ENCODE peak calls at places on chromosomes 7 and 10, in eight cellular contexts. B is A549, D is uterus, J is lower lobe of right lung, A is gastrocnemius medialis, P is lower leg skin, G is epithelial cell of esophagus, Z is fibroblast of the aortic adventitia. M is an unnamed sample.

GRCh38 chr7:92609921-92610518 is 19.8 kb upstream of the FAM133B start:
- DNase-seq in B (peak), D (no peak), J (no peak), A (no peak), P (no peak), G (peak), Z (peak), M (no peak)

GRCh38 chr10:21437770-21438382 is 87.6 kb downstream of the SKIDA1 start:
- DNase-seq in B (no peak), D (no peak), J (no peak), A (no peak), P (no peak), G (no peak), Z (no peak), M (no peak)

GRCh38 chr10:43824934-43825333 is 176.3 kb upstream of the ZNF32 start:
- DNase-seq in B (no peak), D (peak), J (no peak), A (peak), P (no peak), G (no peak), Z (peak), M (no peak)

GRCh38 chr7:108129018-108129965 is 869 bp downstream of the LAMB4 start:
- DNase-seq in B (no peak), D (no peak), J (no peak), A (no peak), P (no peak), G (no peak), Z (peak), M (no peak)

GRCh38 chr10:59102394-59102793 is 74.0 kb upstream of the PHYHIPL start:
- DNase-seq in B (no peak), D (no peak), J (no peak), A (no peak), P (no peak), G (no peak), Z (no peak), M (no peak)

GRCh38 chr10:118792501-118792900 is 37.7 kb upstream of the CACUL1 start:
- DNase-seq in B (no peak), D (no peak), J (peak), A (peak), P (peak), G (no peak), Z (peak), M (no peak)

GRCh38 chr10:108090476-108091215 is 926.1 kb upstream of the SORCS1 start:
- DNase-seq in B (no peak), D (no peak), J (no peak), A (no peak), P (no peak), G (peak), Z (no peak), M (no peak)

GRCh38 chr7:70779321-70779720 is 352.6 kb upstream of the GALNT17 start:
- DNase-seq in B (no peak), D (no peak), J (no peak), A (no peak), P (no peak), G (no peak), Z (no peak), M (no peak)

GRCh38 chr10:119521443-119522204 is 20.9 kb downstream of the RGS10 start:
- DNase-seq in B (peak), D (no peak), J (no peak), A (no peak), P (no peak), G (peak), Z (peak), M (no peak)

DNA sequence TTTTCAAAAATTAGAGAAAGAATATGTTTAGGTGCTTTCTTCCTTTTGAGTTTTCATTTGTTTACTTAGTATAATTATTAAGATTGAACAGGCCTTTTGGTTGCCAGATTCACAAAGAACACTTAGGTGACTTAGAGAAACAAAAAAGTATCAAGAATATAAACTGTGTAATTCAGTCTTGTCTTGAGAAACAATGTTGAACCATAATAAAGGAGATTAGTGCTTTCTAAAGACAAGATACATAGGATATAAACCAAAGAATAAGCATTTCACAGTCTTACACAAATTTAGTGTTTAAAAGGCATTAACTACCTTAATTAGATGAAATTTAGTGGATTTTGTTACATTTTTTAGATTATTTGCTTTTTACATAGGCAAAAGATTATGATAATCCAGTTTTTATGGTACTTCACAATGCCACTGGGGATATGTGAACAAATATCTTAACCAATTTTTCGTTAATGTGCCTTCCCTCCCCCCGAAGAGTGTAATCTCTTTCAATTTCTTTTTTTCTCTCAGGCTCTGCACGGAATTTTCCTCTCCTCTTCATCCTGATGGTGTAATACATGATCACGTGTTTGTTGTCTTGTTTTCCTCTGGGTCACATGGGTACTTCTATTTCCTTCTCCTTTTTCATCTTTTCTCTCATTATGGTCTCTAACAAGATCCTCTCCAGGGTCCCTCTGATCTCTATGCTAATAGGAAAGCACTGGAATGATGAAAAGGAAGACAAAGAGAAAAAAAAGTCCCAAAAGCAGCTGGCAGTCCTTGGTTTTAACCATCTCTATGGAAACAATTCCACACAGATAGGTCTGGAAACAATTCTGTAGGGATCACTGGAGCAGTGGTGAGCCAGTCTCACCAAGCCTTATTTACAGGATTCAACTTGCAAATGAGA is 3.7 kb upstream of the HNRNPH3 start:
- DNase-seq in B (peak), D (peak), J (no peak), A (no peak), P (peak), G (peak), Z (peak), M (no peak)
- H3K4me3 ChIP-seq in B (peak), D (peak), J (peak), A (peak), P (no peak), G (no peak), Z (no peak), M (peak)

GRCh38 chr7:94648731-94649130 is 7.2 kb downstream of the SGCE start:
- DNase-seq in B (no peak), D (no peak), J (no peak), A (no peak), P (no peak), G (no peak), Z (no peak), M (no peak)
- H3K4me3 ChIP-seq in B (no peak), D (no peak), J (no peak), A (no peak), P (no peak), G (no peak), Z (no peak), M (no peak)

GRCh38 chr10:96576277-96576980 is 10.4 kb downstream of the TM9SF3 start:
- DNase-seq in B (no peak), D (no peak), J (no peak), A (no peak), P (no peak), G (no peak), Z (no peak), M (no peak)

GRCh38 chr10:96578633-96579032 is 8.2 kb downstream of the TM9SF3 start:
- DNase-seq in B (no peak), D (no peak), J (no peak), A (no peak), P (no peak), G (peak), Z (no peak), M (no peak)

GRCh38 chr10:96578022-96578421 is 8.8 kb downstream of the TM9SF3 start:
- DNase-seq in B (no peak), D (no peak), J (no peak), A (no peak), P (no peak), G (no peak), Z (no peak), M (no peak)

GRCh38 chr10:96579133-96579532 is 7.7 kb downstream of the TM9SF3 start:
- DNase-seq in B (no peak), D (no peak), J (no peak), A (no peak), P (no peak), G (no peak), Z (no peak), M (no peak)

GRCh38 chr10:96577037-96577436 is 9.8 kb downstream of the TM9SF3 start:
- DNase-seq in B (peak), D (no peak), J (no peak), A (no peak), P (no peak), G (peak), Z (no peak), M (no peak)
- H3K4me3 ChIP-seq in B (no peak), D (no peak), J (no peak), A (no peak), P (no peak), G (no peak), Z (no peak), M (no peak)

GRCh38 chr10:31942892-31943291 is 14.3 kb upstream of the ARHGAP12 start:
- DNase-seq in B (peak), D (no peak), J (no peak), A (no peak), P (no peak), G (peak), Z (no peak), M (no peak)

GRCh38 chr10:31948021-31948420 is 19.4 kb upstream of the ARHGAP12 start:
- DNase-seq in B (no peak), D (no peak), J (no peak), A (no peak), P (no peak), G (no peak), Z (no peak), M (no peak)

GRCh38 chr10:31944071-31944433 is 15.4 kb upstream of the ARHGAP12 start:
- DNase-seq in B (no peak), D (no peak), J (no peak), A (no peak), P (no peak), G (no peak), Z (no peak), M (no peak)

GRCh38 chr10:31947144-31947926 is 18.7 kb upstream of the ARHGAP12 start:
- DNase-seq in B (peak), D (peak), J (no peak), A (peak), P (peak), G (peak), Z (peak), M (no peak)

DNA sequence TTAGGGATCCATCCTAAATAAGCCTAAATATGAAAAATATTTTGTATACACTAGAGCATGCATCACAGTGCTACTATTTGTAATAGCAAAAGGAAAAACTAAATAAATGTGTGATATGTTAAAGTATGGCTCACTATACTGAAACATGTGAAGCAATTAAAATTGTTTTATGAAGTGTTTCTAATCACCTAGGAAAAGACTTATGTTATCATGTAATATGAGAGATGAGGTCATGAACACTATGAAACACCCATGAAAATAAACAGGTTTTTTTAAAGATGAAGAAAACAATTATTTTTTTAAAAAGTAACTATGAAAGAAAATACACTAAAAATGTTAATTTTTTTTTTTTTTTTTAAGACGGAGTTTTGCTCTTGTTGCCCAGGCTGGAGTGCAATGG is 16.8 kb upstream of the ARHGAP12 start:
- DNase-seq in B (no peak), D (no peak), J (no peak), A (no peak), P (no peak), G (no peak), Z (no peak), M (no peak)
- H3K4me3 ChIP-seq in B (no peak), D (no peak), J (no peak), A (no peak), P (no peak), G (no peak), Z (no peak), M (no peak)

DNA sequence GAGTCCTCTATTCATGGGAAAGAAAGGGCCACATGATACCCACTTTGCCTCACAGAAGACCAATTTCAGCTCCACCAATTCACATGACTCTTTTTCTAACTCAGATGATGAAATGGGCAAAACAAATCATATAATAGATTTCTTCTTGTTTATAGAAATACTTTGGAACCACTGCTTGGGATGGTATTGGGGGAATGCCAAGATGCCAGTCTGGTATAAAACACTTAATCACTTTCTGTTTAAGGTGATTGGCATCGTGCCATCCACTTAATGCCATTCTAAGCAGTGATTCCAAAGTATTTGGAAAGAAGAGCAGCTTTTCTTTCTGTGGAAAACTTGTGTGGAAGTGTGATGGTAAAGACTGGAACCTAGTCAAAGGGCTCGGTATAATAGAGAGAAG is 120.7 kb downstream of the TMEM26 start:
- DNase-seq in B (no peak), D (no peak), J (no peak), A (no peak), P (no peak), G (no peak), Z (no peak), M (no peak)
- H3K4me3 ChIP-seq in B (no peak), D (no peak), J (no peak), A (no peak), P (no peak), G (no peak), Z (no peak), M (no peak)

DNA sequence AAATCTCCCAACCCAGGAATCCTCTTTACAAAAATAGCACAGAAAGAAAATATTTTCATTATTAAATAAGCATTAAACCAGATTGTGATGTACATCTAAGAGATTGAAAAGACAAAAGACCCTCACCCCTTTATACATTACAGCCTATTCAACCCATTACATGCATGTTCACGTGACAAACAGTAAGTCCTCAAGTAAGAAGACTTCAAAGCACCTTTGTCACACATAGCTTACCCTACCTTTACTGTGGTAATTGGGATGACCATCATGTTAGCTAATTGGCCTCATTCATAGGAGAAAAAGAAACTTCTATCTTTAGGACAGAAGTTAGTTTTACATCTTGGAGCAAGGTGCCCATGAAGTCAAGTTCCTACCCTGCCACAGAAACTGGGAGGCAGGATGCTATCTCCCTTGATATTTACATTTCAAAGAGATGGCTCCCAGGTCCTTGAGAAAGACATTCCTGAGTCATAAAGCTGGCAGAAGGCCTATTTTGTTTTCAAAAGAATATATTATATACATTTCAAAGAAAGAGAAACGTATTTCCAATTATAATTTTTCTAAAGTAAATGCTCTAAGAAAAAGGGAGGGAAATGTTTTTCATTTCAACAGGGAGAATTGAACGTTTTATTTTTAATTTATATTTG is 48.1 kb downstream of the GNAI1 start:
- DNase-seq in B (no peak), D (no peak), J (no peak), A (no peak), P (no peak), G (peak), Z (no peak), M (no peak)
- H3K4me3 ChIP-seq in B (no peak), D (no peak), J (no peak), A (no peak), P (no peak), G (no peak), Z (no peak), M (no peak)

GRCh38 chr7:3725145-3725544 is 424.1 kb downstream of the SDK1 start:
- DNase-seq in B (no peak), D (no peak), J (no peak), A (no peak), P (no peak), G (no peak), Z (no peak), M (no peak)
- H3K4me3 ChIP-seq in B (no peak), D (no peak), J (no peak), A (no peak), P (no peak), G (no peak), Z (no peak), M (no peak)

GRCh38 chr10:79070091-79070610 is 1.4 kb downstream of the ZMIZ1 start:
- DNase-seq in B (no peak), D (no peak), J (peak), A (no peak), P (no peak), G (no peak), Z (peak), M (no peak)
- H3K4me3 ChIP-seq in B (peak), D (peak), J (peak), A (peak), P (peak), G (peak), Z (peak), M (peak)

GRCh38 chr7:69696686-69697685 is 98.7 kb downstream of the AUTS2 start:
- DNase-seq in B (no peak), D (no peak), J (no peak), A (no peak), P (no peak), G (no peak), Z (no peak), M (no peak)
- H3K4me3 ChIP-seq in B (no peak), D (no peak), J (no peak), A (no peak), P (no peak), G (no peak), Z (no peak), M (no peak)

GRCh38 chr7:7108931-7109330 is 73.4 kb upstream of the C1GALT1 start:
- DNase-seq in B (no peak), D (no peak), J (no peak), A (no peak), P (no peak), G (no peak), Z (no peak), M (no peak)

GRCh38 chr7:7104314-7104698 is 78.0 kb upstream of the C1GALT1 start:
- DNase-seq in B (no peak), D (no peak), J (no peak), A (no peak), P (no peak), G (no peak), Z (peak), M (no peak)

GRCh38 chr7:7104971-7105370 is 77.4 kb upstream of the C1GALT1 start:
- DNase-seq in B (no peak), D (no peak), J (no peak), A (no peak), P (no peak), G (no peak), Z (no peak), M (no peak)

GRCh38 chr7:7103343-7104313 is 78.7 kb upstream of the C1GALT1 start:
- DNase-seq in B (peak), D (no peak), J (no peak), A (no peak), P (no peak), G (peak), Z (peak), M (no peak)

GRCh38 chr7:7105800-7106582 is 76.4 kb upstream of the C1GALT1 start:
- DNase-seq in B (no peak), D (no peak), J (no peak), A (no peak), P (no peak), G (no peak), Z (no peak), M (no peak)
- H3K4me3 ChIP-seq in B (no peak), D (no peak), J (no peak), A (no peak), P (no peak), G (no peak), Z (no peak), M (no peak)

M was measured in dorsolateral prefrontal cortex.